ENCODE peak calls at places on chromosome 11, in five cellular contexts. F is cardiac fibroblast, Y is upper lobe of right lung, S is HFF-Myc, W is fibroblast of lung. R is an unnamed sample.
A peak's percentile ranks its signal among the peaks of the same experiment; 100 is the strongest.

GRCh38 chr11:125270711-125271110 is 106.2 kb downstream of the PKNOX2 start:
- DNase-seq in Y (no peak), W (peak; percentile 24), F (peak; percentile 56), S (no peak), R (no peak)

GRCh38 chr11:11777897-11778296 is 63.9 kb upstream of the USP47 start:
- DNase-seq in Y (no peak), W (no peak), F (no peak), S (no peak), R (no peak)

GRCh38 chr11:126332221-126332711 is 23.2 kb upstream of the ST3GAL4 start:
- DNase-seq in F (peak; percentile 90), S (peak; percentile 47), W (peak; percentile 85), Y (peak; percentile 40), R (peak; percentile 38)

GRCh38 chr11:95531116-95531515 is 258.5 kb downstream of the FAM76B start:
- DNase-seq in S (peak; percentile 45), F (no peak), W (peak; percentile 50), Y (no peak), R (no peak)

GRCh38 chr11:128544625-128545024 is 42.7 kb downstream of the ETS1 start:
- DNase-seq in Y (no peak), W (peak; percentile 86), S (no peak), F (peak; percentile 59), R (no peak)

GRCh38 chr11:15119826-15120225 is 5.1 kb downstream of the INSC start:
- DNase-seq in Y (no peak), F (peak; percentile 29), S (no peak), W (no peak), R (no peak)

GRCh38 chr11:11408436-11409221 is 55.6 kb upstream of the CSNK2A3 start:
- DNase-seq in S (peak; percentile 52), W (no peak), Y (no peak), F (no peak), R (no peak)

GRCh38 chr11:9825315-9825714 is 161.4 kb downstream of the SWAP70 start:
- DNase-seq in W (peak; percentile 26), S (no peak), Y (no peak), F (peak; percentile 86), R (no peak)

GRCh38 chr11:10519630-10520029 is 21.4 kb downstream of the RNF141 start:
- DNase-seq in F (no peak), W (no peak), S (no peak), Y (no peak), R (no peak)

GRCh38 chr11:19395050-19395449 is 154.3 kb upstream of the E2F8 start:
- DNase-seq in F (no peak), W (no peak), S (no peak), Y (no peak), R (no peak)

GRCh38 chr11:116275634-116276033 is 497.2 kb downstream of the BUD13 start:
- DNase-seq in S (no peak), F (peak; percentile 4), W (no peak), Y (no peak), R (no peak)

GRCh38 chr11:118051611-118052461 is 25.0 kb upstream of the TMPRSS4 start:
- DNase-seq in W (no peak), Y (no peak), S (no peak), F (no peak), R (no peak)

GRCh38 chr11:9771126-9771624 is 107.3 kb downstream of the SWAP70 start:
- DNase-seq in F (no peak), Y (no peak), W (no peak), S (no peak), R (no peak)

DNA sequence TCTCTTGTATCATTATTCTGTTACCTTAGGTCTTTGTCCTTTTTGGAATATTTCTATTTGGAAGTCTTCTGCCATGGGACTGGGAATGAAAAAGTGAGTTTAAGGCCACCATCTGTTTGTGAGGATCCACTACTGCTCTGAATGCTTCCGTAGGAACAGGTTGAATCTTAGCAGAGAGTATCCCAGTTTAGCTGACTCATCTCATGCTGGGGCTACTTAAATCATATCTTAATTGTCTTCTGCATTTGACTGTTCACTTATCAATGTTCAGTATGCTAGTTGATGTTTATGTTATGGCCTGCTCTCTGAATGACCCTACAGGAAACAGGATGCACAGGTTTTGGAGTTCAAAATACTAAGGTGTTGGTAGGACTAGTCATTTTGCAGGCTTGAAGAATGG is 1.4 kb upstream of the OR52I2 start:
- DNase-seq in W (no peak), Y (no peak), S (no peak), F (no peak), R (no peak)
- TF ChIP-seq CTCF in W (no peak), Y (no peak), S (no peak), F (no peak), R (no peak)

DNA sequence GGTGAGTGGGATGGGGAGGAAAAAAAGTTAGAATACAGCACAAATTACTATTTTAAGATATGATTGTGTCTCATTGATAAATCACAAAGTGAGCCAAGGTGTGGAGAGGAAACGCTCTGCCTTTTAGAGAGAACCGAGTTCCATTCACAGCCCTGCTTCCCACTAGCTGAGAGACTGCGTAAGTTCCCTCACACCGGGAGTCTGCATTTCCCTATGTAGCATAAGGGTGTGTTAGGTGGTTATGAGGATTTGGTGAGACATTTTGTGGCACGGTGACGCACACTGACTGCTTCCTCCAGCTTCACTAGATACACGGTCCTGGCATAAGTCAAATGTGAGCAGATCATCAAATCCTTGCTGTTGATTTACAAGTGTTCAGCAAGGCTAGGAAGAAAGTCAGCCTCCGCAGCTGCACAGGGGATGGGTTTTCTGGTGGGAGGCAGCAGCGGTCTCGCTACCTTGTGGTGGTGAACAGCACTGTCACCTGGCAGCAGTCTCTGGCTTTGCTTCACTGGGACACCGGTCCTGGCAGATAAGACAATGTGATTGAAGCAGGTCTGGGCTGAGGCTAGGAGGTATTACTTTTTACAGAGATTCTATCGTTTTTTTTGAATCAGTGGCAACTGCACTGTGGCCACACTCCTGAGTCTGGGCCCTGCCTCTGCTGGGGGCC is 312.2 kb upstream of the B3GAT1 start:
- DNase-seq in W (no peak), S (no peak), F (no peak), Y (no peak), R (no peak)
- TF ChIP-seq CTCF in W (no peak), S (no peak), F (no peak), Y (no peak), R (no peak)

DNA sequence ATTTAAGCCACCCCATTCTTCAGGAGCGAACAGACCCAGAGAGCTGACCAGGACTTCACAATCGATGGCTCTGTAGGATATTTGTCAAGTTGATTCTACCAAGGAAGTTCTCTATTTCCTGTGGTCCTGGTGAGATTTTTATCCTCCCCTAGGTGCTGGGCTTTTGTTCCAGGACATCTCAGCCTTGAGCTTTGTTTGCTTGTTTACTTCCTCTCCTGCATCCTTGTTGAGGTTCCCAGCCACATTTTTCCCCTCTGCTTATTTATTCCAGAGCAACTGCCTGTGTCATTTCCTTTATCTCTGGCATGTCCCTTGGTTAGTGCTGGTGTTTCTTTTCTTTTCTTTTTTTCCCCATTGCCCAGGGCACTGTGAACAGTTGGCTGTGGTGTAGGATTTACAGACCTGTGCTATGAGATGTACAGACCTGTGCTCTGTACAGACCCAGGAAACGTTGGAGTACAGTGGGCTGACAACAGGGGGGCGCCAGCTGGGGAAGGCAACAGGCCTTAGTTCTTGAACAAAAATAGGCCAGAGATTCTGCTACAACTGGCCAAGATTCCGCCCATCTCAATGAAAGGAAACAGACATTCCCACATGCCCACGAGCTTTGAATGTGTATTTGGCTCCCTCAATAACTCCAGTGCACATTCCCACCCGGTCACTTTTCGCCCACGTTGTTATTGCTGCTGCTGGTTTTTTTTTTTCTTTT is 235.9 kb upstream of the DDI1 start:
- DNase-seq in W (no peak), F (peak; percentile 22), Y (no peak), S (no peak), R (no peak)
- TF ChIP-seq CTCF in W (no peak), F (no peak), Y (no peak), S (no peak), R (no peak)

GRCh38 chr11:7548659-7549283 is 35.0 kb downstream of the PPFIBP2 start:
- DNase-seq in Y (no peak), F (no peak), S (no peak), W (no peak), R (no peak)
- TF ChIP-seq CTCF in Y (peak; percentile 30), F (no peak), S (peak; percentile 32), W (no peak), R (no peak)

GRCh38 chr11:65100674-65101350 is 4.8 kb downstream of the VPS51 start:
- DNase-seq in F (no peak), W (peak; percentile 44), S (no peak), Y (no peak), R (no peak)
- TF ChIP-seq CTCF in F (no peak), W (no peak), S (no peak), Y (no peak), R (peak; percentile 43)

GRCh38 chr11:8365542-8365941 is 101.9 kb upstream of the LMO1 start:
- DNase-seq in Y (peak; percentile 57), W (no peak), S (no peak), F (no peak), R (no peak)
- TF ChIP-seq CTCF in Y (no peak), W (no peak), S (no peak), F (no peak), R (no peak)

R was measured in chondrocyte.